ENCODE peak calls at places on chromosomes 11 and 22, in eight cellular contexts. W is heart left ventricle; X is HepG2; U is CD8-positive, alpha-beta T cell; O is Panc1; N is IMR-90; L is RWPE2; C is upper lobe of left lung. E is an unnamed sample.

GRCh38 chr11:69951821-69952590 is 126.1 kb upstream of the ANO1 start:
- ATAC-seq in W (no peak), X (no peak), U (no peak), O (no peak), N (no peak), L (no peak), C (no peak), E (no peak)

GRCh38 chr11:41413843-41414242 is 45.6 kb downstream of the LRRC4C start:
- ATAC-seq in W (no peak), X (no peak), U (no peak), O (no peak), N (no peak), L (no peak), C (no peak), E (no peak)

GRCh38 chr11:95692526-95693270 is 96.9 kb downstream of the FAM76B start:
- ATAC-seq in W (no peak), X (no peak), U (no peak), O (no peak), N (peak; percentile 95), L (no peak), C (no peak), E (no peak)

GRCh38 chr11:94638902-94639373 is 71.8 kb downstream of the PIWIL4 start:
- ATAC-seq in W (peak; percentile 76), X (no peak), U (no peak), O (peak; percentile 35), N (peak; percentile 88), L (peak; percentile 41), C (peak; percentile 84), E (peak; percentile 73)

GRCh38 chr22:24207264-24208011 is 26.2 kb downstream of the SUSD2 start:
- ATAC-seq in W (no peak), X (peak; percentile 51), U (no peak), O (peak; percentile 61), N (peak; percentile 5), L (no peak), C (no peak), E (no peak)

GRCh38 chr11:75668508-75669297 is at the start of gene MAP6:
- ATAC-seq in W (peak; percentile 47), X (peak; percentile 57), U (no peak), O (peak; percentile 73), N (peak; percentile 46), L (peak; percentile 68), C (peak; percentile 70), E (peak; percentile 49)

GRCh38 chr11:35389897-35390462 is 29.4 kb downstream of the SLC1A2 start:
- ATAC-seq in W (no peak), X (no peak), U (no peak), O (no peak), N (no peak), L (no peak), C (no peak), E (no peak)

GRCh38 chr11:88042238-88043032 is 132.8 kb downstream of the RAB38 start:
- ATAC-seq in W (no peak), X (no peak), U (no peak), O (no peak), N (no peak), L (no peak), C (no peak), E (no peak)

GRCh38 chr11:104944080-104944479 is 24.3 kb downstream of the CASP4 start:
- ATAC-seq in W (no peak), X (peak; percentile 72), U (no peak), O (no peak), N (peak; percentile 35), L (no peak), C (no peak), E (no peak)

GRCh38 chr11:128482512-128483191 is 104.7 kb downstream of the ETS1 start:
- ATAC-seq in W (peak; percentile 16), X (no peak), U (peak; percentile 62), O (no peak), N (no peak), L (no peak), C (peak; percentile 69), E (peak; percentile 45)

GRCh38 chr11:32006799-32007388 is 84.0 kb upstream of the RCN1 start:
- ATAC-seq in W (no peak), X (peak; percentile 70), U (no peak), O (peak; percentile 69), N (peak; percentile 85), L (peak; percentile 65), C (peak; percentile 60), E (no peak)

GRCh38 chr11:1855886-1856265 is 3.0 kb downstream of the LSP1 start:
- ATAC-seq in W (no peak), X (no peak), U (no peak), O (no peak), N (no peak), L (no peak), C (no peak), E (no peak)

DNA sequence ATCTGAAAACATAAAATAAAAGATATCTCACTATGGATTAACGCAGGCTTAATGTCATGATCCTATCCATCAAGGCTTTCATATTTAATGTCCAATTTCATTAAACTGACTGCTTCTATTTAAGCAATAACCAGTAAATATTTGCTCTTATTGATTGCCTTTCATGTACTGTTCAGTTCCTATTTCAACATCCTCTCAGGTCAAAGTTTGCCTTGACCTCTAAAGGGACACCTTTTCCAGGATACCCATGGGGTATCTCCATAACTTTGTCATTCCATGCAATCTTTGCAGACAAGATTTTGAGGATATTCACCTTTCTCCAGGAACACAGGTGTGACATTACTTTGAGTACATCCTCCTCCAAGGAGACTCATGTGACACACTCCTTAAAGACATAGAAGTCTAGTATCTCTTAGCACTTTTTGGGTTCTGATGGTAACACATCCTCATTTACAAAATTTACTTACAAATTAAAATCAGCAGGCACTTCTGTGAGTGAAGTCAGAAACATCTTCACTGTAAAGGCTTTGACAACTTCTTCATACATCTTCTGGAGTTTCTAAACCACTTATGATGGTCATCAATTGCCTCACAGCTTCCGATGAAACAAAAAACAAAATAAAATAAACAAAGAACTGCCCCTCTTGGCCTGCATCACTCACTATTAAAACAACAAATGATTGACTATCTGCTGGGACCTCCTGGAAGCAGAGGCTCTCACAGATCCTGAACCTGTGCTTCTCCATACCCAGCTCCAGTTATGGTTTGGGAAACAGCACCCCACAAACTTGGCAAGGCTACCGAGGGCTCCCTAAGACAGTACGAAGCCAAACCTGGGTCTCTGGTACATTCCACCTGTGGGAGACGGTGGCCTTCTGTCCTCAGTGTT is 7.0 kb upstream of the SLC22A25 start:
- ATAC-seq in W (no peak), X (peak; percentile 55), U (no peak), O (no peak), N (no peak), L (no peak), C (no peak), E (no peak)
- H3K27ac ChIP-seq in W (no peak overlapping the region), X (peak overlapping the region; percentile 80), U (no peak overlapping the region), O (no peak overlapping the region), N (no peak overlapping the region), L (no peak overlapping the region), C (no peak overlapping the region), E (no peak overlapping the region)

GRCh38 chr11:62678433-62678769 is 472 bp downstream of the UBXN1 start:
- ATAC-seq in W (no peak), X (no peak), U (no peak), O (no peak), N (no peak), L (no peak), C (no peak), E (no peak)

GRCh38 chr11:62677709-62678108 is 1.2 kb downstream of the UBXN1 start:
- ATAC-seq in W (no peak), X (no peak), U (no peak), O (no peak), N (no peak), L (no peak), C (no peak), E (no peak)

GRCh38 chr11:62678770-62679696 is at the start of gene UBXN1:
- ATAC-seq in W (peak; percentile 92), X (peak; percentile 79), U (peak; percentile 74), O (peak; percentile 90), N (peak; percentile 73), L (peak; percentile 77), C (peak; percentile 96), E (peak; percentile 88)

GRCh38 chr11:62677160-62677559 is 1.7 kb downstream of the UBXN1 start:
- ATAC-seq in W (no peak), X (no peak), U (no peak), O (no peak), N (no peak), L (no peak), C (no peak), E (no peak)

DNA sequence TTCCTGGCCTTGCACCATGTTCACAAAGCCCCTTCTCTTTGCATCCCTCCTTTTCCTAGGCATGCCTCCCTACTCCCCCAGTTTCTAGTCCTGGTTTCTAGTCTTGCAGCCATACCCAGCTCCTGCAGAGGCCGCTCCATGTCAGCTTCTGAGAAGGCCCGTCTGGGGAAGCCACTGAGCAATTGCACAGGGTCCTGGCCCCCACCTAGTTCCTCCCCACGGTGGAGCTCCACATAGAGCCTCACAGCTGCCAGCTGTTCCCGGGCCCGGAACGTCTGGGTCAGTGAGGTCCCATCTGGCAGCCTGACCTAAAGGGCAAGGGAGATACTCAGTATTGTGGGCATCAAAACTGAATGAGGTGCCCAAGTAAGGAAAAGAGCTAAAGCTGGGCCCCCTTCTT is 2.2 kb downstream of the UBXN1 start:
- ATAC-seq in W (no peak), X (no peak), U (no peak), O (no peak), N (no peak), L (no peak), C (no peak), E (no peak)
- TF ChIP-seq CTCF in W (no peak), X (no peak), U (no peak), O (no peak), N (no peak), L (no peak), C (no peak), E (no peak)

GRCh38 chr22:44441401-44442185 is 56.4 kb downstream of the RTL6 start:
- ATAC-seq in W (no peak), X (no peak), U (no peak), O (no peak), N (no peak), L (no peak), C (no peak), E (no peak)

GRCh38 chr22:44442856-44443595 is 55.0 kb downstream of the RTL6 start:
- ATAC-seq in W (peak; percentile 37), X (no peak), U (no peak), O (no peak), N (no peak), L (no peak), C (no peak), E (no peak)

GRCh38 chr22:44440224-44441160 is 57.5 kb downstream of the RTL6 start:
- ATAC-seq in W (no peak), X (no peak), U (no peak), O (peak; percentile 19), N (no peak), L (no peak), C (no peak), E (no peak)

GRCh38 chr22:44443641-44444235 is 54.3 kb downstream of the RTL6 start:
- ATAC-seq in W (no peak), X (no peak), U (no peak), O (no peak), N (no peak), L (no peak), C (no peak), E (no peak)

DNA sequence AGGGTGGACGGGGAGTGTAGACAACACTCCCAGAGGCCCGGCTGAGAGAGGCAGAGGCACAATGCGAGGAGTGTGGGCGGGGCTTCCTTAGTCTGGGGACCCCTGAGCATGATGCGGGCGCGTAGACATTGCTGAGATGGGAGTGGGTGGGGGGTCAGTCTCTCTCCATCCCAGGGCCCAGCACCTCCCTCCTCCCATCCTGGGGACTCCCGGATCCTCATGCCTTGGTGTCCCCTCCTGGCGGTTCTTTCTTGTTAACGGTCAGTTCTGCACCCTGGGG is 55.9 kb downstream of the RTL6 start:
- ATAC-seq in W (no peak), X (no peak), U (no peak), O (no peak), N (no peak), L (no peak), C (no peak), E (no peak)
- H3K27ac ChIP-seq in W (no peak overlapping the region), X (no peak overlapping the region), U (no peak overlapping the region), O (no peak overlapping the region), N (no peak overlapping the region), L (no peak overlapping the region), C (no peak overlapping the region), E (no peak overlapping the region)

GRCh38 chr11:120425527-120425926 is 86.0 kb upstream of the GRIK4 start:
- ATAC-seq in W (no peak), X (no peak), U (no peak), O (no peak), N (no peak), L (no peak), C (no peak), E (no peak)
- TF ChIP-seq CTCF in W (no peak), X (no peak), U (no peak), O (no peak), N (no peak), L (no peak), C (no peak), E (no peak)

E was measured in gastroesophageal sphincter.